ENCODE peak calls at places on chromosome 6, in five cellular contexts. B, N, H, D and V are unnamed samples.

GRCh38 chr6:11607381-11607780 is 69.8 kb downstream of the TMEM170B start:
- DNase-seq in B (no peak), N (no peak), H (no peak), D (no peak), V (no peak)

GRCh38 chr6:148629910-148630470 is 116.8 kb upstream of the UST start:
- DNase-seq in B (no peak), N (no peak), H (no peak), D (no peak), V (no peak)

GRCh38 chr6:21828689-21829088 is 235.1 kb downstream of the SOX4 start:
- DNase-seq in B (no peak), N (no peak), H (no peak), D (no peak), V (no peak)

GRCh38 chr6:2186516-2186915 is 58.9 kb downstream of the GMDS start:
- DNase-seq in B (no peak), N (no peak), H (no peak), D (no peak), V (no peak)

GRCh38 chr6:152351110-152351509 is 286.1 kb downstream of the SYNE1 start:
- DNase-seq in B (no peak), N (no peak), H (no peak), D (no peak), V (no peak)

GRCh38 chr6:25017932-25018581 is 82.3 kb upstream of the RIPOR2 start:
- DNase-seq in B (no peak), N (peak), H (no peak), D (peak), V (no peak)

GRCh38 chr6:144661101-144661806 is 376.1 kb downstream of the UTRN start:
- DNase-seq in B (no peak), N (no peak), H (no peak), D (no peak), V (no peak)

GRCh38 chr6:125301435-125302391 is at the start of gene HDDC2:
- DNase-seq in B (peak), N (peak), H (peak), D (peak), V (peak)

GRCh38 chr6:162698004-162698403 is 29.6 kb downstream of the PRKN start:
- DNase-seq in B (no peak), N (no peak), H (no peak), D (no peak), V (no peak)

GRCh38 chr6:45916692-45917091 is 99.0 kb downstream of the CLIC5 start:
- DNase-seq in B (no peak), N (no peak), H (no peak), D (no peak), V (no peak)

GRCh38 chr6:72916906-72917305 is 295.0 kb downstream of the KCNQ5 start:
- DNase-seq in B (no peak), N (no peak), H (no peak), D (no peak), V (no peak)

GRCh38 chr6:158283304-158284005 is 28.8 kb upstream of the TULP4 start:
- DNase-seq in B (no peak), N (no peak), H (no peak), D (no peak), V (no peak)

GRCh38 chr6:113967777-113968176 is 3.2 kb downstream of the HDAC2 start:
- DNase-seq in B (no peak), N (no peak), H (no peak), D (no peak), V (no peak)

GRCh38 chr6:148296746-148297145 is 45.9 kb upstream of the SASH1 start:
- DNase-seq in B (no peak), N (no peak), H (no peak), D (no peak), V (no peak)

GRCh38 chr6:25366785-25367657 is 87.8 kb downstream of the CARMIL1 start:
- DNase-seq in B (no peak), N (no peak), H (no peak), D (no peak), V (no peak)

GRCh38 chr6:3848925-3849605 is at the start of gene FAM50B:
- DNase-seq in B (peak), N (peak), H (peak), D (peak), V (peak)

GRCh38 chr6:104286641-104287040 is 573.1 kb downstream of the HACE1 start:
- DNase-seq in B (no peak), N (no peak), H (no peak), D (no peak), V (no peak)

GRCh38 chr6:127518212-127518709 is 874 bp downstream of the MTCL3 start:
- DNase-seq in B (no peak), N (no peak), H (no peak), D (no peak), V (no peak)

GRCh38 chr6:1609662-1610496 is at the start of gene FOXC1:
- DNase-seq in B (peak), N (peak), H (peak), D (peak), V (peak)

GRCh38 chr6:66361886-66362285 is 654.9 kb upstream of the EYS start:
- DNase-seq in B (no peak), N (no peak), H (no peak), D (no peak), V (no peak)